ENCODE peak calls at places on chromosomes 4 and X, in five cellular contexts. G is left lung, U is ascending aorta, D is GM06990, Y is upper lobe of left lung. R is an unnamed sample.

GRCh38 chr4:10085828-10086505 is 30.6 kb downstream of the WDR1 start:
- DNase-seq in U (no peak), Y (no peak), D (no peak), G (no peak), R (no peak)

GRCh38 chrX:78708171-78708570 is 39.3 kb upstream of the LPAR4 start:
- DNase-seq in G (no peak), D (no peak), Y (no peak), U (no peak), R (no peak)

GRCh38 chr4:115121351-115122043 is 8.1 kb upstream of the NDST4 start:
- DNase-seq in Y (no peak), G (no peak), U (no peak), D (no peak), R (no peak)

GRCh38 chr4:72767903-72768817 is 199.1 kb upstream of the ADAMTS3 start:
- DNase-seq in U (no peak), Y (no peak), D (no peak), G (no peak), R (no peak)

GRCh38 chr4:152920768-152921167 is 15.4 kb upstream of the FHDC1 start:
- DNase-seq in U (no peak), D (no peak), Y (no peak), G (no peak), R (no peak)

GRCh38 chr4:26803462-26803861 is 57.2 kb upstream of the STIM2 start:
- DNase-seq in Y (no peak), U (no peak), G (no peak), D (no peak), R (no peak)

GRCh38 chrX:109707322-109707721 is 25.7 kb downstream of the ACSL4 start:
- DNase-seq in U (no peak), Y (no peak), D (no peak), G (no peak), R (no peak)

GRCh38 chr4:167883271-167883670 is 209.1 kb upstream of the ANXA10 start:
- DNase-seq in U (no peak), D (no peak), G (no peak), Y (no peak), R (no peak)

GRCh38 chr4:94468093-94468492 is 16.4 kb downstream of the PDLIM5 start:
- DNase-seq in U (no peak), D (no peak), G (no peak), Y (no peak), R (no peak)

GRCh38 chr4:5051210-5051691 is at the start of gene STK32B:
- DNase-seq in D (peak; percentile 12), G (peak; percentile 88), U (peak; percentile 76), Y (peak; percentile 89), R (no peak)

GRCh38 chrX:148133099-148133725 is 152.1 kb downstream of the FMR1NB start:
- DNase-seq in Y (no peak), D (no peak), G (no peak), U (no peak), R (no peak)

GRCh38 chrX:148495156-148495555 is 5.3 kb upstream of the AFF2 start:
- DNase-seq in D (no peak), U (no peak), G (no peak), Y (no peak), R (no peak)

GRCh38 chr4:30716158-30716557 is 4.0 kb upstream of the PCDH7 start:
- DNase-seq in U (no peak), Y (no peak), D (no peak), G (no peak), R (peak; percentile 65)

GRCh38 chrX:97332963-97333362 is 449.3 kb downstream of the RPA4 start:
- DNase-seq in Y (no peak), D (no peak), U (no peak), G (no peak), R (no peak)

GRCh38 chrX:133265331-133265730 is 47.2 kb upstream of the TFDP3 start:
- DNase-seq in G (no peak), Y (peak; percentile 15), D (no peak), U (no peak), R (no peak)

GRCh38 chr4:107148922-107149321 is 112.8 kb upstream of the DKK2 start:
- DNase-seq in G (no peak), Y (no peak), U (no peak), D (no peak), R (no peak)

GRCh38 chr4:70761276-70761816 is 39.6 kb downstream of the RUFY3 start:
- DNase-seq in U (no peak), Y (no peak), G (no peak), D (no peak), R (no peak)